ENCODE peak calls at places on chromosomes 2 and 18, in eight cellular contexts. One of them, this sample, is unnamed. For H3K4me1 and H3K9me3, the result is how much of the 10 kb centered on the place peaks cover.

GRCh38 chr2:172454404-172455120 is 27.2 kb downstream of the ITGA6 start:
- DNase-seq in endodermal cell: no peak
- DNase-seq in left lung: no peak
- DNase-seq in heart left ventricle: no peak
- DNase-seq in Panc1: no peak
- DNase-seq in A549: no peak
- DNase-seq in lung: no peak
- DNase-seq in neural progenitor cell: no peak
- DNase-seq in this sample: no peak

GRCh38 chr18:62024983-62025382 is 132.2 kb upstream of the RNF152 start:
- DNase-seq in neural progenitor cell: no peak
- DNase-seq in heart left ventricle: no peak
- DNase-seq in left lung: no peak
- DNase-seq in Panc1: no peak
- DNase-seq in A549: no peak
- DNase-seq in lung: no peak
- DNase-seq in endodermal cell: no peak
- DNase-seq in this sample: no peak

GRCh38 chr18:71114550-71115210 is 825.8 kb downstream of the SOCS6 start:
- DNase-seq in endodermal cell: no peak
- DNase-seq in A549: no peak
- DNase-seq in neural progenitor cell: no peak
- DNase-seq in lung: no peak
- DNase-seq in Panc1: no peak
- DNase-seq in left lung: no peak
- DNase-seq in heart left ventricle: no peak
- DNase-seq in this sample: no peak

GRCh38 chr2:33425156-33425555 is 51.3 kb upstream of the RASGRP3 start:
- DNase-seq in left lung: no peak
- DNase-seq in Panc1: no peak
- DNase-seq in neural progenitor cell: no peak
- DNase-seq in A549: no peak
- DNase-seq in heart left ventricle: no peak
- DNase-seq in lung: no peak
- DNase-seq in endodermal cell: no peak
- DNase-seq in this sample: no peak

GRCh38 chr2:29293830-29294438 is 178.7 kb downstream of the CLIP4 start:
- DNase-seq in Panc1: no peak
- DNase-seq in heart left ventricle: no peak
- DNase-seq in lung: no peak
- DNase-seq in A549: peak
- DNase-seq in left lung: no peak
- DNase-seq in endodermal cell: peak
- DNase-seq in neural progenitor cell: peak
- DNase-seq in this sample: peak

GRCh38 chr2:85438291-85439110 is 20.0 kb downstream of the SH2D6 start:
- DNase-seq in neural progenitor cell: no peak
- DNase-seq in left lung: no peak
- DNase-seq in Panc1: no peak
- DNase-seq in heart left ventricle: no peak
- DNase-seq in A549: no peak
- DNase-seq in endodermal cell: peak
- DNase-seq in lung: no peak
- DNase-seq in this sample: no peak

GRCh38 chr18:30056528-30056927 is 986.0 kb downstream of the DSC3 start:
- DNase-seq in Panc1: no peak
- DNase-seq in neural progenitor cell: no peak
- DNase-seq in endodermal cell: no peak
- DNase-seq in A549: no peak
- DNase-seq in left lung: no peak
- DNase-seq in heart left ventricle: no peak
- DNase-seq in lung: no peak
- DNase-seq in this sample: no peak

GRCh38 chr2:172339431-172340010 is 87.9 kb upstream of the ITGA6 start:
- DNase-seq in Panc1: no peak
- DNase-seq in lung: no peak
- DNase-seq in endodermal cell: no peak
- DNase-seq in heart left ventricle: no peak
- DNase-seq in A549: no peak
- DNase-seq in neural progenitor cell: peak
- DNase-seq in left lung: no peak
- DNase-seq in this sample: peak

DNA sequence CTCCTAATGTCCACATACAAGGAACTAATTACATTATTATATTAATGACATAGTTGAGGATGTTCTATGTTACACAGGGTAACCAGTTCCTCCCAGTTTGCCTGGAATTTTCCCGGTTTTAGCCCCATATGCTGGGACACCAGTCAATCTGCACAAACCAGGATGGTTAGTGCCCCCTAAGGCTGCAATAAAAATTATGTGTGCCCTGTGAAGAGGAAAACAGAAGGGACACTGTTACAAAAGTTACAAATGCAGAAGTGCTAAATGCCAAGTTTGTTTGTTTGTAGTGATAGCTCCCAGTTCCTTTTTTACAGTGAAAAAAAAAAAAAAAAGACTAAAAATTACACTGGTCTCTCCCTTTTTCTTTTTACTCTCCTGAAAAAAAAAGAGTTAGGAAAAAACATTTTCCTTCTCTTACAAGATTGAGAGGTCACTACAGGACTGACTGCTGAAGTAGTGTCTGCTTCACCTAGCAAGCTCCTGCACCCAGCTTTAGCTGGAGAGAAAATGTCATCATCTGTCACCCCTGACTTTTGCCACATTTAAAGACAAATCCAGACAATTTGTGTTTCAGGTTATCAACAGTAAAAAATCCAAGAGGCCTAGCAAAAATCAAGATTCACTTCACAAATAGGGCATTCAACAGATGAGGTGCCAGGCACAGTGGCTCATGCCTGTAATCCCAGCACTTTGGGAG is 3.2 kb downstream of the ANKRD44 start:
- DNase-seq in left lung: no peak
- DNase-seq in neural progenitor cell: no peak
- DNase-seq in A549: no peak
- DNase-seq in endodermal cell: no peak
- DNase-seq in heart left ventricle: no peak
- DNase-seq in Panc1: no peak
- DNase-seq in lung: no peak
- DNase-seq in this sample: no peak
- TF ChIP-seq CTCF in left lung: no peak
- TF ChIP-seq CTCF in neural progenitor cell: no peak
- TF ChIP-seq CTCF in A549: no peak
- TF ChIP-seq CTCF in endodermal cell: peak
- TF ChIP-seq CTCF in heart left ventricle: no peak
- TF ChIP-seq CTCF in Panc1: peak
- TF ChIP-seq CTCF in lung: no peak
- TF ChIP-seq CTCF in this sample: no peak

GRCh38 chr18:23971656-23972230 is 42.8 kb upstream of the TTC39C start:
- DNase-seq in A549: no peak
- DNase-seq in heart left ventricle: no peak
- DNase-seq in lung: no peak
- DNase-seq in endodermal cell: no peak
- DNase-seq in neural progenitor cell: peak
- DNase-seq in Panc1: no peak
- DNase-seq in left lung: no peak
- DNase-seq in this sample: no peak
- H3K4me1 ChIP-seq in A549: under half
- H3K4me1 ChIP-seq in heart left ventricle: under half
- H3K4me1 ChIP-seq in lung: under half
- H3K4me1 ChIP-seq in endodermal cell: under half
- H3K4me1 ChIP-seq in neural progenitor cell: under half
- H3K4me1 ChIP-seq in Panc1: under half
- H3K4me1 ChIP-seq in left lung: under half
- H3K4me1 ChIP-seq in this sample: under half

GRCh38 chr2:89831686-89832498 is 1140.4 kb downstream of the RPIA start:
- DNase-seq in lung: no peak
- DNase-seq in Panc1: no peak
- DNase-seq in heart left ventricle: no peak
- DNase-seq in A549: no peak
- DNase-seq in endodermal cell: no peak
- DNase-seq in neural progenitor cell: no peak
- DNase-seq in left lung: no peak
- DNase-seq in this sample: no peak

GRCh38 chr2:89833780-89834117 is 1142.3 kb downstream of the RPIA start:
- DNase-seq in heart left ventricle: no peak
- DNase-seq in A549: no peak
- DNase-seq in lung: no peak
- DNase-seq in endodermal cell: no peak
- DNase-seq in neural progenitor cell: no peak
- DNase-seq in Panc1: no peak
- DNase-seq in left lung: no peak
- DNase-seq in this sample: no peak

GRCh38 chr2:89837962-89838625 is 1146.6 kb downstream of the RPIA start:
- DNase-seq in endodermal cell: no peak
- DNase-seq in neural progenitor cell: no peak
- DNase-seq in A549: no peak
- DNase-seq in left lung: no peak
- DNase-seq in heart left ventricle: no peak
- DNase-seq in Panc1: no peak
- DNase-seq in lung: no peak
- DNase-seq in this sample: no peak

GRCh38 chr2:89833116-89833779 is 1141.8 kb downstream of the RPIA start:
- DNase-seq in neural progenitor cell: no peak
- DNase-seq in lung: no peak
- DNase-seq in heart left ventricle: no peak
- DNase-seq in endodermal cell: no peak
- DNase-seq in Panc1: no peak
- DNase-seq in left lung: no peak
- DNase-seq in A549: no peak
- DNase-seq in this sample: no peak

DNA sequence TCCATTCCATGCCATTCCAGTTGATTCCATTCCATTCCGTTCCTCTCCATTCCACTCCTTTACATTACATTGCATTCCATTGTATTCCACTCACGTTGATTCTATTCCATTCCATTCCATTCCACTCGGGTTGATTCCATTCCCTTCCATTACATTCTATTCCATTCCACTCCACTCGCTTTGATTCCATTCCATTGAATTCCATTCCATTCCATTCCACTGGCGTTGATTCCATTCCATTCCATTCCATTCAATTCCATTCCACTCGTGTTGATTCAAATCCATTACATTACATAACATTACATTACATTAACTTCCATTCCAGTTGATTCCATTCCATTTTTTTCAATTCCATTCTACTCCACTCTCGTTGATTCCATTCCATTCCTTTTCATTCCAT is 1142.8 kb downstream of the RPIA start:
- DNase-seq in heart left ventricle: no peak
- DNase-seq in A549: no peak
- DNase-seq in Panc1: no peak
- DNase-seq in endodermal cell: no peak
- DNase-seq in left lung: no peak
- DNase-seq in neural progenitor cell: no peak
- DNase-seq in lung: no peak
- DNase-seq in this sample: no peak
- H3K9me3 ChIP-seq in heart left ventricle: under half
- H3K9me3 ChIP-seq in A549: under half
- H3K9me3 ChIP-seq in Panc1: under half
- H3K9me3 ChIP-seq in endodermal cell: under half
- H3K9me3 ChIP-seq in left lung: under half
- H3K9me3 ChIP-seq in neural progenitor cell: under half
- H3K9me3 ChIP-seq in lung: under half
- H3K9me3 ChIP-seq in this sample: under half

DNA sequence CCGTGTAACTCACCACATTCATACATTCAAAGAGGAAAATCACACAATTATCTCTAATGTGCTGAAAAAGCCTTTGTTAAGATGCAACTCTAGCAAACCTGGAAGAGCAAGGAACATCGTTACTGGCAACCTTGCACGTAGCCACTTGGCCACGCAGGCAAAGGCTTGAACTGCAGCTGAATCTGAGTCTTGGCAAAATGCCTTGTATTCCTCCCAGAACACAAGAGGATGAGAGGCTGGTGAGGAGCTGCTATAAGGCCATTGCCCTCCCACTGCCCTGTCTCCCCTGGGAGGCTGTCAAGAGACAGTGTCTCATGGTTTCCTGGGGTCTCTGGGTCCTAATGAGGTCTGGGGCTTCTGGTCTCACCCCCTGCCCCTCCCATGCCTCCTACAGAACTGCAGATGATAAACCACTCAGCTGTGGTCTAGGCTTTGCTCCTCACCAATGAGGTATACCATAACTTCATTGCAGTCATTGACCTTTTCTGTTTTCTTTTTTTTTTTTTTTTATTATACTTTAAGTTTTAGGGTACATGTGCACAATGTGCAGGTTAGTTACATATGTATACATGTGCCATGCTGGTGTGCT is 141.4 kb downstream of the SPP2 start:
- DNase-seq in neural progenitor cell: peak
- DNase-seq in endodermal cell: no peak
- DNase-seq in lung: no peak
- DNase-seq in A549: peak
- DNase-seq in heart left ventricle: no peak
- DNase-seq in Panc1: no peak
- DNase-seq in left lung: no peak
- DNase-seq in this sample: no peak
- TF ChIP-seq CTCF in neural progenitor cell: no peak
- TF ChIP-seq CTCF in endodermal cell: peak
- TF ChIP-seq CTCF in lung: no peak
- TF ChIP-seq CTCF in A549: no peak
- TF ChIP-seq CTCF in heart left ventricle: no peak
- TF ChIP-seq CTCF in Panc1: no peak
- TF ChIP-seq CTCF in left lung: no peak
- TF ChIP-seq CTCF in this sample: no peak

GRCh38 chr2:3655871-3656761 is 1.9 kb upstream of the ALLC start:
- DNase-seq in heart left ventricle: peak
- DNase-seq in lung: no peak
- DNase-seq in A549: no peak
- DNase-seq in left lung: no peak
- DNase-seq in endodermal cell: no peak
- DNase-seq in Panc1: no peak
- DNase-seq in neural progenitor cell: no peak
- DNase-seq in this sample: no peak
- H3K4me1 ChIP-seq in heart left ventricle: under half
- H3K4me1 ChIP-seq in lung: under half
- H3K4me1 ChIP-seq in A549: under half
- H3K4me1 ChIP-seq in left lung: under half
- H3K4me1 ChIP-seq in endodermal cell: under half
- H3K4me1 ChIP-seq in Panc1: under half
- H3K4me1 ChIP-seq in neural progenitor cell: under half
- H3K4me1 ChIP-seq in this sample: under half